ENCODE peak calls at places on chromosome 12, in ten cellular contexts. Q, D, O, Z, X, R, W, T, I and C are unnamed samples.

GRCh38 chr12:79408665-79409064 is 282.1 kb downstream of the PAWR start:
- DNase-seq in O (no peak), I (no peak), Z (no peak), D (no peak), Q (no peak), X (no peak), W (no peak), R (no peak), T (no peak), C (no peak)

GRCh38 chr12:45435945-45436710 is 220.2 kb downstream of the ANO6 start:
- DNase-seq in X (no peak), T (no peak), Z (no peak), D (no peak), I (no peak), O (no peak), R (no peak), W (no peak), Q (no peak), C (peak)

GRCh38 chr12:45990468-45991288 is at the start of gene SCAF11:
- DNase-seq in Z (peak), W (peak), X (peak), D (peak), I (peak), Q (peak), R (peak), O (peak), T (peak), C (peak)

GRCh38 chr12:57889541-57889989 is 43.0 kb upstream of the CTDSP2 start:
- DNase-seq in I (no peak), Q (peak), W (no peak), O (peak), D (peak), Z (no peak), R (peak), T (no peak), X (peak), C (peak)

GRCh38 chr12:66352197-66352596 is 49.9 kb downstream of the HELB start:
- DNase-seq in O (no peak), T (peak), Q (no peak), I (peak), Z (peak), W (no peak), X (peak), D (no peak), R (no peak), C (no peak)

GRCh38 chr12:9999016-9999415 is at the start of gene CLEC1B:
- DNase-seq in D (no peak), O (no peak), X (no peak), T (no peak), Z (no peak), R (no peak), Q (no peak), I (no peak), W (no peak), C (no peak)

GRCh38 chr12:122080149-122081107 is 1.9 kb downstream of the MLXIP start:
- DNase-seq in T (peak), O (peak), Z (no peak), R (peak), Q (peak), W (no peak), I (no peak), D (peak), X (peak), C (no peak)

GRCh38 chr12:8145754-8146415 is 10.9 kb upstream of the ZNF705A start:
- DNase-seq in X (peak), R (peak), T (no peak), O (peak), Z (peak), Q (no peak), W (no peak), I (no peak), D (no peak), C (peak)

GRCh38 chr12:58901664-58902063 is 18.6 kb downstream of the LRIG3 start:
- DNase-seq in Q (no peak), X (no peak), Z (no peak), O (no peak), R (no peak), I (no peak), D (no peak), T (no peak), W (no peak), C (no peak)

GRCh38 chr12:88960213-88960878 is 380.1 kb upstream of the KITLG start:
- DNase-seq in D (no peak), R (no peak), T (peak), W (no peak), Z (no peak), X (peak), Q (no peak), I (no peak), O (peak), C (no peak)

GRCh38 chr12:3168775-3169221 is 91.6 kb downstream of the TSPAN9 start:
- DNase-seq in O (peak), I (no peak), T (peak), W (no peak), Q (no peak), X (peak), Z (no peak), R (peak), D (no peak), C (peak)

GRCh38 chr12:56146492-56147460 is 5.6 kb upstream of the MYL6B start:
- DNase-seq in O (no peak), Z (no peak), Q (no peak), I (no peak), R (no peak), D (no peak), W (no peak), X (no peak), T (peak), C (no peak)

GRCh38 chr12:98440165-98440581 is 75.2 kb upstream of the TMPO start:
- DNase-seq in D (no peak), O (peak), T (peak), R (peak), Z (no peak), W (no peak), X (peak), Q (peak), I (no peak), C (peak)

GRCh38 chr12:111405856-111406473 is at the start of gene SH2B3:
- DNase-seq in D (peak), Q (no peak), T (peak), Z (no peak), I (no peak), X (peak), W (no peak), R (no peak), O (no peak), C (no peak)

GRCh38 chr12:20620311-20620710 is 74.8 kb upstream of the SLCO1C1 start:
- DNase-seq in W (no peak), I (no peak), Z (no peak), O (no peak), D (no peak), R (no peak), T (no peak), Q (no peak), X (no peak), C (no peak)

GRCh38 chr12:119036878-119037493 is 55.6 kb downstream of the SRRM4 start:
- DNase-seq in I (peak), X (peak), Z (peak), Q (no peak), T (peak), R (no peak), W (no peak), O (no peak), D (no peak), C (no peak)

GRCh38 chr12:101051901-101052550 is 158.0 kb downstream of the SLC5A8 start:
- DNase-seq in I (no peak), T (peak), D (no peak), Z (no peak), Q (no peak), X (peak), W (no peak), O (peak), R (peak), C (peak)

GRCh38 chr12:50825372-50825838 is 17.3 kb upstream of the TMPRSS12 start:
- DNase-seq in Q (no peak), I (peak), D (no peak), O (peak), Z (no peak), X (peak), W (no peak), T (peak), R (peak), C (peak)

GRCh38 chr12:51926718-51927117 is 19.4 kb downstream of the ACVRL1 start:
- DNase-seq in O (no peak), T (peak), I (peak), W (no peak), Z (no peak), R (no peak), Q (no peak), D (peak), X (peak), C (no peak)

GRCh38 chr12:117098361-117099217 is 627 bp downstream of the TESC start:
- DNase-seq in D (no peak), Q (no peak), T (no peak), I (peak), W (peak), Z (peak), O (no peak), X (no peak), R (no peak), C (no peak)

GRCh38 chr12:70178038-70178437 is 65.2 kb upstream of the CNOT2 start:
- DNase-seq in O (no peak), R (no peak), Q (no peak), T (no peak), X (peak), W (no peak), Z (no peak), D (no peak), I (no peak), C (no peak)

GRCh38 chr12:42960087-42960527 is 370.6 kb upstream of the PRICKLE1 start:
- DNase-seq in T (peak), R (no peak), D (no peak), I (no peak), Z (no peak), W (no peak), X (peak), Q (no peak), O (peak), C (no peak)

GRCh38 chr12:54683388-54683787 is 35.2 kb upstream of the DCD start:
- DNase-seq in Q (no peak), X (no peak), D (no peak), O (no peak), W (no peak), Z (no peak), I (no peak), T (no peak), R (no peak), C (no peak)

GRCh38 chr12:113424915-113425823 is 3.0 kb downstream of the SDSL start:
- DNase-seq in T (peak), X (peak), Q (no peak), R (no peak), D (peak), W (peak), O (peak), Z (peak), I (peak), C (no peak)

GRCh38 chr12:80707830-80708534 is 548 bp downstream of the MYF6 start:
- DNase-seq in W (no peak), X (no peak), O (no peak), T (no peak), Q (no peak), D (no peak), Z (peak), I (no peak), R (no peak), C (no peak)

GRCh38 chr12:123388948-123389559 is 5.1 kb downstream of the KMT5A start:
- DNase-seq in W (no peak), O (no peak), I (peak), R (no peak), T (no peak), X (no peak), Z (peak), Q (no peak), D (no peak), C (no peak)

GRCh38 chr12:113480336-113480688 is 8.6 kb upstream of the LHX5 start:
- DNase-seq in W (no peak), R (no peak), Z (no peak), I (no peak), Q (no peak), T (no peak), X (no peak), D (no peak), O (no peak), C (no peak)

GRCh38 chr12:110776410-110776809 is 33.7 kb upstream of the PPP1CC start:
- DNase-seq in O (no peak), D (no peak), Z (no peak), X (no peak), I (peak), T (no peak), W (no peak), Q (no peak), R (no peak), C (no peak)

GRCh38 chr12:92595663-92596062 is 107.1 kb upstream of the PLEKHG7 start:
- DNase-seq in O (no peak), T (no peak), R (no peak), Z (no peak), X (no peak), D (no peak), W (no peak), Q (no peak), I (no peak), C (no peak)

GRCh38 chr12:106106892-106107291 is 31.9 kb downstream of the NUAK1 start:
- DNase-seq in O (peak), I (no peak), X (peak), Q (no peak), R (no peak), D (no peak), W (no peak), T (peak), Z (no peak), C (no peak)

GRCh38 chr12:77343291-77343690 is 277.9 kb upstream of the E2F7 start:
- DNase-seq in R (no peak), T (peak), Q (no peak), X (peak), O (peak), W (no peak), Z (no peak), D (no peak), I (no peak), C (no peak)

GRCh38 chr12:78560633-78561032 is 303.9 kb upstream of the SYT1 start:
- DNase-seq in X (no peak), I (no peak), Q (no peak), O (no peak), D (no peak), R (no peak), T (no peak), Z (no peak), W (no peak), C (no peak)

GRCh38 chr12:70598467-70599194 is 38.6 kb downstream of the PTPRB start:
- DNase-seq in T (no peak), R (no peak), X (peak), I (no peak), Z (no peak), D (no peak), W (no peak), Q (no peak), O (no peak), C (no peak)

GRCh38 chr12:98345308-98345876 is 170.0 kb upstream of the TMPO start:
- DNase-seq in R (no peak), W (no peak), D (no peak), I (no peak), Z (no peak), T (no peak), X (no peak), Q (no peak), O (no peak), C (no peak)

GRCh38 chr12:66279127-66279712 is 23.1 kb upstream of the HELB start:
- DNase-seq in X (peak), Z (no peak), Q (no peak), D (no peak), I (peak), T (peak), W (no peak), R (no peak), O (peak), C (no peak)

GRCh38 chr12:82647853-82648252 is 38.9 kb upstream of the TMTC2 start:
- DNase-seq in Z (no peak), Q (no peak), O (no peak), R (no peak), D (no peak), T (no peak), X (no peak), I (no peak), W (no peak), C (no peak)

DNA sequence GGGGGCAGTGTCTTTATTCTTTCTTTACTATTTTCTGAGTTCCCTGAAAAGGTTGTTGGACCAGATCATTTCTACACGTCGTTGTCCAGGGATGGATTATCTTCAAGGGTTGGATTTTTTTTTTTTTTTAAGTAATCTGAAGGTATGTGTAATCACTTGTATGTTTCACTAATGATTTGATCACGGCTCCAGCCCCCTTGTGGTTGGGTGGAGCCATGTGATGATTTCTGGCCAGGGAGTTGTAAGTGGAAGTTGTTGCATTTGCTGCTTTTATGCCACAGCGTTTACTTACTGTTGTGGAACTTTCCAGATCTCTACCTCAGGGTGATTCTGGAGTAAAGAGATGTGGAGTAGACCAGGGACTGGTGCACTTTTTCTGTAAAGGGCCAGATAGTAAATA is 390.3 kb downstream of the AACS start:
- DNase-seq in W (no peak), O (no peak), Q (no peak), I (no peak), R (no peak), T (no peak), X (no peak), D (no peak), Z (no peak), C (no peak)
- TF ChIP-seq CTCF in W (no peak), O (no peak), Q (no peak), I (no peak), R (no peak), T (peak), X (no peak), D (no peak), Z (peak), C (no peak)

DNA sequence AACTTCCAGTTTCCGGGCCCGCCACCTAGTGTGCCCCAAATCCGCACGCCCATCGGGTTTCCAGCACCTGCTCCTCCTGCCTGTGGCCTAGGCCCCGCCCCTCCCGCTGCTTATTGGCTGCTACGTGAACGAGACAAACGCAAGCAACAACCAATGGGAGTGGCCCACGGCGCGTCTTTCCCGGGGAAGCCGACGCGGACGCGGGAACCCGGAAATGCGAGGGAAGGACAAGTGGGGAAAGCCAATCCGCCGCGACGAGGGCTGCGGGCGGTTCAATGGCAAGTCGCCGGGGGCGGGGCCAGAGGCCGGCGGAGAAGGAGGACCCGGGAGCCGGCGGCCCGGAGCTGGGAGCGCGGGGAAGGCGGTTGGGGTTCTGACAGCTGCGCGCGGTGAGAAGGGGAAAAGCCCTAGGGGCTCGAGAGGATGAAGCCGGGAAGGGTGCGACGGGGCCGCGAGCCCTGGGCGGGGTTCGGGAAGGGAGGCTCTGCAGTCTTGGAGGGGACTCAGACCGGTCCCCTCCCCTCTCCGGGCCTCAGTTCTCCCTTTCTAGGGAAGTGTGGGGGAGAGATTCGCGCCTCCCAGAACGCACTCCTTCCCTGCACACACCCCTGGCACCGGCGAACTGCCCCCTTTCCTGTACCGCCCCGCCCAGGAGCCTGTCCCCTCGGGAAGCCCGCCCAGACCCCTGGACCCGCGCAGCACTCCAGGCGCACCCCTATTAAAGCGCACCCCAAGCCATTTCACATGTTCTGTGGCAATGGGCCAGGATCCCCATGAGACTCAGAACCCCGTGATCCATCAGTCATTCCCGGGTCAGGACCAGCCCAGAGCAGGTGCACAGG is at the start of gene FICD:
- DNase-seq in X (peak), Q (peak), D (peak), T (peak), I (peak), W (peak), R (peak), O (peak), Z (peak), C (peak)
- TF ChIP-seq CTCF in X (no peak), Q (no peak), D (no peak), T (no peak), I (no peak), W (no peak), R (no peak), O (no peak), Z (no peak), C (no peak)

GRCh38 chr12:18552829-18553228 is 185.0 kb downstream of the PLCZ1 start:
- DNase-seq in D (no peak), X (no peak), T (peak), Z (no peak), R (no peak), O (no peak), Q (no peak), W (no peak), I (no peak), C (no peak)
- TF ChIP-seq CTCF in D (no peak), X (no peak), T (peak), Z (no peak), R (no peak), O (no peak), Q (no peak), W (no peak), I (no peak), C (no peak)

GRCh38 chr12:76240281-76240680 is 107.9 kb downstream of the BBS10 start:
- DNase-seq in Z (no peak), Q (no peak), R (no peak), O (no peak), I (no peak), W (no peak), X (no peak), D (no peak), T (no peak), C (no peak)

GRCh38 chr12:76238688-76239087 is 109.5 kb downstream of the BBS10 start:
- DNase-seq in Q (no peak), Z (no peak), T (no peak), O (no peak), W (no peak), D (no peak), I (no peak), X (no peak), R (no peak), C (no peak)

GRCh38 chr12:76242813-76243540 is 105.2 kb downstream of the BBS10 start:
- DNase-seq in Z (no peak), I (no peak), W (no peak), X (peak), R (no peak), D (no peak), O (peak), Q (no peak), T (no peak), C (no peak)

GRCh38 chr12:76244298-76244697 is 103.9 kb downstream of the BBS10 start:
- DNase-seq in R (no peak), X (no peak), T (no peak), I (no peak), O (no peak), Z (no peak), D (no peak), W (no peak), Q (no peak), C (no peak)

GRCh38 chr12:76241371-76241770 is 106.8 kb downstream of the BBS10 start:
- DNase-seq in Z (no peak), X (no peak), D (no peak), I (no peak), W (no peak), R (no peak), T (no peak), Q (no peak), O (no peak), C (no peak)
- TF ChIP-seq CTCF in Z (no peak), X (no peak), D (no peak), I (no peak), W (no peak), R (no peak), T (no peak), Q (no peak), O (no peak), C (no peak)